ENCODE peak calls at places on chromosomes 16 and 17, in seven cellular contexts. E is pancreas; D is breast epithelium; R is neural progenitor cell; C is HCT116; G is transverse colon; I is naive thymus-derived CD4-positive, alpha-beta T cell. K is an unnamed sample. For H3K9me3, the result is how much of the 10 kb centered on the place peaks cover.

GRCh38 chr16:82621796-82622195 is 5.0 kb upstream of the CDH13 start:
- DNase-seq in E (no peak), D (no peak), R (no peak), C (no peak), G (no peak), I (no peak), K (no peak)

GRCh38 chr16:68264128-68265077 is at the start of gene SLC7A6:
- DNase-seq in E (peak), D (peak), R (peak), C (peak), G (peak), I (peak), K (peak)

GRCh38 chr17:36731806-36732205 is 130.4 kb downstream of the MRM1 start:
- DNase-seq in E (no peak), D (no peak), R (peak), C (no peak), G (no peak), I (no peak), K (no peak)

GRCh38 chr17:19248923-19249574 is 11.9 kb downstream of the EPN2 start:
- DNase-seq in E (no peak), D (no peak), R (no peak), C (no peak), G (peak), I (no peak), K (no peak)

GRCh38 chr17:65522751-65523404 is 38.6 kb downstream of the AXIN2 start:
- DNase-seq in E (no peak), D (no peak), R (no peak), C (no peak), G (no peak), I (no peak), K (no peak)

GRCh38 chr17:67069591-67070136 is 25.3 kb downstream of the CACNG1 start:
- DNase-seq in E (no peak), D (no peak), R (no peak), C (no peak), G (no peak), I (no peak), K (no peak)

GRCh38 chr16:53968454-53968853 is 264.5 kb downstream of the FTO start:
- DNase-seq in E (no peak), D (no peak), R (no peak), C (no peak), G (no peak), I (no peak), K (no peak)

GRCh38 chr17:36149296-36149820 is 27.1 kb downstream of the TBC1D3B start:
- DNase-seq in E (no peak), D (no peak), R (no peak), C (no peak), G (no peak), I (no peak), K (no peak)

GRCh38 chr17:60134396-60135159 is 15.2 kb upstream of the CA4 start:
- DNase-seq in E (no peak), D (no peak), R (no peak), C (no peak), G (no peak), I (peak), K (no peak)

GRCh38 chr17:72984145-72984924 is 108.2 kb downstream of the SLC39A11 start:
- DNase-seq in E (no peak), D (no peak), R (no peak), C (peak), G (no peak), I (no peak), K (no peak)

GRCh38 chr17:47875011-47875471 is 21.0 kb upstream of the SP2 start:
- DNase-seq in E (no peak), D (no peak), R (no peak), C (no peak), G (no peak), I (no peak), K (no peak)

GRCh38 chr17:5364156-5364555 is 55.3 kb downstream of the NUP88 start:
- DNase-seq in E (no peak), D (no peak), R (no peak), C (no peak), G (no peak), I (no peak), K (no peak)

GRCh38 chr16:4381072-4381934 is 9.7 kb downstream of the VASN start:
- DNase-seq in E (peak), D (peak), R (no peak), C (no peak), G (no peak), I (no peak), K (no peak)

GRCh38 chr17:33927732-33928133 is 327.4 kb upstream of the CCL2 start:
- DNase-seq in E (no peak), D (no peak), R (peak), C (no peak), G (no peak), I (no peak), K (no peak)

GRCh38 chr17:2070241-2071023 is 15.5 kb downstream of the HIC1 start:
- DNase-seq in E (peak), D (no peak), R (no peak), C (no peak), G (no peak), I (peak), K (no peak)

GRCh38 chr17:56185905-56186783 is 32.9 kb downstream of the ANKFN1 start:
- DNase-seq in E (no peak), D (no peak), R (no peak), C (no peak), G (no peak), I (no peak), K (no peak)

GRCh38 chr17:31754239-31754945 is 104.7 kb downstream of the COPRS start:
- DNase-seq in E (no peak), D (no peak), R (no peak), C (peak), G (no peak), I (no peak), K (no peak)

GRCh38 chr17:2289878-2290478 is 13.6 kb downstream of the SMG6 start:
- DNase-seq in E (no peak), D (no peak), R (no peak), C (no peak), G (no peak), I (no peak), K (no peak)

GRCh38 chr16:84925092-84925772 is 86.1 kb downstream of the ZDHHC7 start:
- DNase-seq in E (peak), D (no peak), R (peak), C (peak), G (peak), I (peak), K (peak)

GRCh38 chr17:6244253-6244652 is 174.1 kb downstream of the WSCD1 start:
- DNase-seq in E (no peak), D (no peak), R (no peak), C (no peak), G (no peak), I (no peak), K (no peak)

GRCh38 chr17:19237389-19238166 is 412 bp downstream of the EPN2 start:
- DNase-seq in E (peak), D (no peak), R (peak), C (no peak), G (peak), I (peak), K (peak)

GRCh38 chr17:31780436-31780835 is 78.6 kb downstream of the COPRS start:
- DNase-seq in E (no peak), D (no peak), R (no peak), C (no peak), G (no peak), I (no peak), K (no peak)

GRCh38 chr17:44108440-44109311 is 14.8 kb downstream of the HDAC5 start:
- DNase-seq in E (peak), D (peak), R (no peak), C (no peak), G (peak), I (no peak), K (no peak)

GRCh38 chr17:67071595-67071994 is 27.2 kb downstream of the CACNG1 start:
- DNase-seq in E (no peak), D (no peak), R (no peak), C (no peak), G (no peak), I (no peak), K (no peak)

GRCh38 chr16:67563708-67564468 is 1.6 kb downstream of the CTCF start:
- DNase-seq in E (peak), D (peak), R (peak), C (no peak), G (peak), I (no peak), K (no peak)

GRCh38 chr17:12985431-12986285 is 32.2 kb downstream of the ELAC2 start:
- DNase-seq in E (no peak), D (no peak), R (no peak), C (no peak), G (no peak), I (no peak), K (no peak)

GRCh38 chr16:83781-84615 is 6.0 kb downstream of the MPG start:
- DNase-seq in E (no peak), D (no peak), R (no peak), C (no peak), G (no peak), I (no peak), K (no peak)

GRCh38 chr17:39365252-39365651 is 36.2 kb downstream of the FBXL20 start:
- DNase-seq in E (no peak), D (no peak), R (no peak), C (no peak), G (no peak), I (no peak), K (no peak)

GRCh38 chr17:55576237-55576998 is 65.2 kb upstream of the SMIM36 start:
- DNase-seq in E (no peak), D (no peak), R (no peak), C (peak), G (no peak), I (no peak), K (no peak)

GRCh38 chr16:2013527-2013926 is 3.9 kb upstream of the ZNF598 start:
- DNase-seq in E (no peak), D (no peak), R (no peak), C (no peak), G (no peak), I (no peak), K (no peak)

GRCh38 chr16:2015947-2016208 is 3.7 kb upstream of the NPW start:
- DNase-seq in E (no peak), D (no peak), R (no peak), C (no peak), G (no peak), I (no peak), K (no peak)

GRCh38 chr16:2019500-2019899 is at the start of gene NPW:
- DNase-seq in E (peak), D (no peak), R (peak), C (no peak), G (no peak), I (peak), K (no peak)

GRCh38 chr16:2015117-2015946 is 4.3 kb upstream of the NPW start:
- DNase-seq in E (no peak), D (no peak), R (no peak), C (peak), G (peak), I (no peak), K (no peak)

DNA sequence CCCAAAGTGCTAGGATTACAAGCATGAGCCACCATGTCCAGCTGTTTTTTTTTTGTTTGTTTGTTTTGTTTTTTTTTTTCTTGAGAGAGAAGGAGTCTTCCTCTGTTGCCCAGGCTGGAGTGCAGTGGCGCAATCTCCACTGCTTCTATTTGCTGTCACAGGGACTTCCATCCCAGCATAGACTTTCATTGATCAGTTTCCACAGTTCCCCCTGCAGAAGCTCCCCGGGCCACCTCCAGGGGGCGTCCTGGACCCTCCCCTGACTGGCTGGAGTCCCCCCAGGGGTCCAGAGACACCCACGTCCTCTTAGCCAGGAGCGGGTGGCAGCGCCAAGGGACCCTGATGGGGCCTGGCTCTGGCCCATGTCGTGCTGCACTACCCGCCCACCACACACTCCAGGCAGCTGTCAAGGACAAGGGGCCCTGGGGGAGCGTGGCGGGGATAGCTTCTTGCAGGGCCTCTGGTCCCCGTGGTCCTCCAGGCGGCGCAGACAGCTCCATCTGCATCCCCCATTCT is 3.1 kb upstream of the NPW start:
- DNase-seq in E (no peak), D (no peak), R (peak), C (no peak), G (no peak), I (no peak), K (no peak)
- H3K27ac ChIP-seq in E (no peak), D (no peak), R (no peak), C (no peak), G (peak), I (no peak), K (no peak)

DNA sequence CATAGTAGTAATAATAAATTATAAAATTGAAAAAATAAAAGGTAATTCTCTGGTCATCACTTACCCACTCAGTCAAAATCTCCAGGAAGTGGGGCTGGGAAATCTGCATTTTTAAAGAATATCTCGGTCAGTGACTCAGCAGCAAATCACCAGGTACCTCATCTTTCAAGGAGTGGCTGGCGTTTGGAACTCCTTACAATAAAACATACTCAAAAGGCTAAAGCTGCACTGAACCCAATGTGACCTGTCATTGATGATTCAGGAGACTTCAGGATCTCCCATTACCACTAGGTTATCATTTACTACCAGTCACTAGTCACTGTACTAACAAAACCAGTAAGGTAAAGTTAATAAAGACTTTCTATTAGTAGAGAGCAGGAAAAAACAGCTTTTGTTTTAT is 21.5 kb upstream of the RFFL start:
- DNase-seq in E (no peak), D (no peak), R (no peak), C (peak), G (peak), I (no peak), K (no peak)
- H3K4me3 ChIP-seq in E (no peak), D (no peak), R (no peak), C (peak), G (no peak), I (no peak), K (no peak)

GRCh38 chr16:27287887-27288286 is 19.3 kb upstream of the NSMCE1 start:
- DNase-seq in E (no peak), D (no peak), R (no peak), C (no peak), G (no peak), I (no peak), K (no peak)
- H3K9me3 ChIP-seq in E (under half), D (under half), R (under half), C (under half), G (under half), I (under half), K (under half)

GRCh38 chr17:81859906-81860755 is at the start of gene P4HB:
- DNase-seq in E (peak), D (no peak), R (no peak), C (no peak), G (peak), I (peak), K (no peak)

GRCh38 chr17:81858967-81859905 is 1.1 kb downstream of the P4HB start:
- DNase-seq in E (peak), D (no peak), R (no peak), C (no peak), G (no peak), I (no peak), K (no peak)

GRCh38 chr17:81860756-81861568 is 627 bp upstream of the P4HB start:
- DNase-seq in E (peak), D (peak), R (peak), C (peak), G (peak), I (peak), K (peak)

GRCh38 chr17:81854974-81855774 is 5.2 kb downstream of the P4HB start:
- DNase-seq in E (peak), D (peak), R (no peak), C (no peak), G (no peak), I (no peak), K (no peak)

GRCh38 chr17:81858170-81858966 is 2.0 kb downstream of the P4HB start:
- DNase-seq in E (peak), D (no peak), R (no peak), C (no peak), G (no peak), I (no peak), K (no peak)
- H3K27ac ChIP-seq in E (peak), D (peak), R (no peak), C (peak), G (peak), I (peak), K (no peak)

GRCh38 chr17:21464611-21465021 is 88.5 kb downstream of the KCNJ12 start:
- DNase-seq in E (no peak), D (no peak), R (no peak), C (no peak), G (no peak), I (no peak), K (no peak)

GRCh38 chr17:21462259-21462658 is 86.1 kb downstream of the KCNJ12 start:
- DNase-seq in E (no peak), D (no peak), R (peak), C (no peak), G (no peak), I (no peak), K (no peak)

GRCh38 chr17:21463204-21463661 is 87.1 kb downstream of the KCNJ12 start:
- DNase-seq in E (no peak), D (no peak), R (no peak), C (no peak), G (no peak), I (no peak), K (no peak)

GRCh38 chr17:21466550-21466949 is 90.4 kb downstream of the KCNJ12 start:
- DNase-seq in E (no peak), D (no peak), R (no peak), C (no peak), G (no peak), I (no peak), K (no peak)

DNA sequence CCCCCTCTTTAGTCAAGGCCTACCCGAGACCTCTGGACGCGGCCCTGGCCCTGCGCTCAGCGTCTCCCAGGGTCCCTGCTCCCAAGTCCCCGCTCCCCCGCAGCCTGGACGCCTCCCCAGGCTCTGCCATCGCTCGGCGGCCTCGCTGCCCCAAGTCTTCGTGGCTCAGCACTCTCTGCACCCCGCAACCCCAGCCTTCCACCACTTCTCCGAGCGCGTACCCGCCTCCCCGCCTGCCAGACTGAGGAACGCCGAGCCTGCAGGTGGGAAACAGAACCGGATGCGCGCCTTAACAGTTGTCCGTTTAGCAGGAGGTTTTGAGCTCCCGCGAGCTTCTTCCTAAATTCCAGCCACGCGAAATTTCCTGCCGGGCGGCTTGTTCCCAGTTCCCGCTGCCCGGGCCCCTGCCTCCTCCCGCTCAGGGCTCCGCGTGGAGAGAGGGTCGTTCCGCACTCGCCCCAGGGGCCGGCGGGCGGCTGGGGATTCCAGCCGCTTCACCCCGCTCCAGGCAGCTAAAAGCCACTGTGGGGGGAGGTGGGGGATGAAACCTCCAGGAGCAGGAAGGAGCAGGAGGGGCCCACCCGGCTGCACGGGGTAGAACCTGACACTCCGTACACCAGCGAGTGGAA is 87.7 kb downstream of the KCNJ12 start:
- DNase-seq in E (no peak), D (no peak), R (peak), C (no peak), G (no peak), I (no peak), K (no peak)
- H3K4me3 ChIP-seq in E (no peak), D (peak), R (peak), C (no peak), G (no peak), I (no peak), K (no peak)

GRCh38 chr17:76969598-76970172 is 101.5 kb downstream of the MGAT5B start:
- DNase-seq in E (no peak), D (no peak), R (peak), C (no peak), G (no peak), I (no peak), K (no peak)

GRCh38 chr17:76968707-76969597 is 100.7 kb downstream of the MGAT5B start:
- DNase-seq in E (peak), D (no peak), R (peak), C (no peak), G (peak), I (peak), K (peak)

GRCh38 chr17:76972046-76972641 is 103.9 kb downstream of the MGAT5B start:
- DNase-seq in E (no peak), D (no peak), R (no peak), C (no peak), G (no peak), I (no peak), K (no peak)

GRCh38 chr17:76973040-76973439 is 104.8 kb downstream of the MGAT5B start:
- DNase-seq in E (no peak), D (no peak), R (no peak), C (no peak), G (no peak), I (no peak), K (no peak)

DNA sequence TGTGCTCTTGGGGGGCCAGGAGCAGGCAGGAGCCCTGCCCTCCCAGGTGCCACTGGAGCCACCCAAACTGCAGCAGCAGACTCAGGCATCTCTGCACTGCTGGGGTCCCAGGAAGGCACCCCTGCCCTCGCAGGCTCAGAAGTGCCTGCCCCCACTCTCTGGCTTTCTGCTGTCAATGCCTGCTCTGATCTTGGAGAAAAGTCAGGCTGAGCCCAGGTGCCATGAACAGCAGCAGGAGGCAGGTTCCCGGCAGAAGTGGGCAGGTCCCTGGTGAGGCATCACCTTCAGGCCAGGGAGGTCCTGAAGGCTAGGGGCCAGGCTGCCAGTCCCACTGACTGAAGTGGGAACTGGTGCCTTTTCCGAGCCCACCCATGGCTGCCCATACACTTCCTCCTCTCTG is 106.5 kb downstream of the MGAT5B start:
- DNase-seq in E (no peak), D (no peak), R (no peak), C (no peak), G (no peak), I (no peak), K (no peak)
- H3K9me3 ChIP-seq in E (under half), D (under half), R (under half), C (under half), G (under half), I (under half), K (under half)

GRCh38 chr17:16325964-16326363 is 27.3 kb downstream of the CENPV start:
- DNase-seq in E (no peak), D (no peak), R (no peak), C (no peak), G (no peak), I (no peak), K (no peak)

GRCh38 chr17:16327018-16327417 is 26.3 kb downstream of the CENPV start:
- DNase-seq in E (no peak), D (no peak), R (no peak), C (no peak), G (no peak), I (no peak), K (no peak)

GRCh38 chr17:16319969-16320368 is 33.3 kb downstream of the CENPV start:
- DNase-seq in E (no peak), D (no peak), R (no peak), C (no peak), G (no peak), I (no peak), K (no peak)

GRCh38 chr17:16322636-16323035 is 30.6 kb downstream of the CENPV start:
- DNase-seq in E (no peak), D (no peak), R (no peak), C (no peak), G (no peak), I (no peak), K (no peak)
- H3K27ac ChIP-seq in E (no peak), D (no peak), R (no peak), C (no peak), G (no peak), I (no peak), K (no peak)